ENCODE peak calls at places on chromosomes 7 and 10, in eight cellular contexts. X is WTC11; N is cardiac muscle cell; I is cardiac fibroblast; J is IMR-90; Y is heart left ventricle; Q is CD4-positive, alpha-beta T cell; T is sigmoid colon. C is an unnamed sample.
A peak's percentile ranks its signal among the peaks of the same experiment; 100 is the strongest.

GRCh38 chr10:116151076-116151475 is 121.9 kb downstream of the GFRA1 start:
- DNase-seq in X (no peak), N (no peak), I (no peak), J (no peak), Y (no peak), Q (no peak), T (no peak), C (no peak)

GRCh38 chr10:97796651-97797050 is 24.9 kb upstream of the SFRP5 start:
- DNase-seq in X (no peak), N (no peak), I (no peak), J (no peak), Y (no peak), Q (no peak), T (no peak), C (no peak)

GRCh38 chr10:113945687-113946085 is 91.2 kb downstream of the NHLRC2 start:
- DNase-seq in X (no peak), N (no peak), I (no peak), J (no peak), Y (no peak), Q (no peak), T (no peak), C (no peak)

GRCh38 chr7:15334524-15335269 is 227.1 kb downstream of the AGMO start:
- DNase-seq in X (no peak), N (no peak), I (no peak), J (no peak), Y (no peak), Q (no peak), T (no peak), C (no peak)

GRCh38 chr7:11911900-11912299 is 79.9 kb upstream of the THSD7A start:
- DNase-seq in X (no peak), N (no peak), I (no peak), J (no peak), Y (no peak), Q (no peak), T (no peak), C (no peak)

GRCh38 chr10:74753295-74754211 is 72.8 kb upstream of the KAT6B start:
- DNase-seq in X (no peak), N (no peak), I (no peak), J (peak; percentile 20), Y (no peak), Q (no peak), T (peak; percentile 86), C (peak; percentile 1)

GRCh38 chr7:37234928-37235327 is 213.7 kb downstream of the ELMO1 start:
- DNase-seq in X (no peak), N (peak; percentile 46), I (peak; percentile 24), J (no peak), Y (no peak), Q (no peak), T (no peak), C (no peak)

GRCh38 chr7:95342642-95343252 is 18.4 kb upstream of the PON1 start:
- DNase-seq in X (peak; percentile 18), N (no peak), I (no peak), J (no peak), Y (no peak), Q (no peak), T (no peak), C (no peak)

GRCh38 chr7:92763636-92764423 is 72.5 kb downstream of the CDK6 start:
- DNase-seq in X (peak; percentile 54), N (no peak), I (peak; percentile 51), J (peak; percentile 81), Y (no peak), Q (no peak), T (no peak), C (no peak)

GRCh38 chr7:47380325-47381131 is 201.4 kb downstream of the TNS3 start:
- DNase-seq in X (peak; percentile 49), N (peak; percentile 23), I (peak; percentile 80), J (peak; percentile 73), Y (no peak), Q (no peak), T (peak; percentile 20), C (no peak)

GRCh38 chr10:112919721-112920120 is 30.3 kb upstream of the TCF7L2 start:
- DNase-seq in X (no peak), N (no peak), I (peak; percentile 41), J (peak; percentile 87), Y (no peak), Q (no peak), T (no peak), C (peak; percentile 8)

GRCh38 chr10:112872728-112873127 is 77.3 kb upstream of the TCF7L2 start:
- DNase-seq in X (no peak), N (no peak), I (no peak), J (no peak), Y (no peak), Q (no peak), T (no peak), C (no peak)

GRCh38 chr10:124558339-124558685 is 96.7 kb downstream of the LHPP start:
- DNase-seq in X (peak; percentile 8), N (no peak), I (no peak), J (no peak), Y (no peak), Q (no peak), T (no peak), C (no peak)

GRCh38 chr10:95697429-95697828 is 3.7 kb upstream of the TCTN3 start:
- DNase-seq in X (no peak), N (no peak), I (no peak), J (no peak), Y (no peak), Q (no peak), T (no peak), C (no peak)

GRCh38 chr10:117339569-117339968 is 35.7 kb downstream of the PDZD8 start:
- DNase-seq in X (no peak), N (peak; percentile 39), I (peak; percentile 71), J (peak; percentile 59), Y (no peak), Q (no peak), T (no peak), C (no peak)

GRCh38 chr10:92239185-92239599 is 51.7 kb downstream of the CPEB3 start:
- DNase-seq in X (no peak), N (peak; percentile 38), I (peak; percentile 9), J (no peak), Y (no peak), Q (no peak), T (peak; percentile 63), C (no peak)

GRCh38 chr7:151813997-151814396 is 62.9 kb downstream of the PRKAG2 start:
- DNase-seq in X (no peak), N (no peak), I (no peak), J (peak; percentile 17), Y (no peak), Q (no peak), T (no peak), C (no peak)

DNA sequence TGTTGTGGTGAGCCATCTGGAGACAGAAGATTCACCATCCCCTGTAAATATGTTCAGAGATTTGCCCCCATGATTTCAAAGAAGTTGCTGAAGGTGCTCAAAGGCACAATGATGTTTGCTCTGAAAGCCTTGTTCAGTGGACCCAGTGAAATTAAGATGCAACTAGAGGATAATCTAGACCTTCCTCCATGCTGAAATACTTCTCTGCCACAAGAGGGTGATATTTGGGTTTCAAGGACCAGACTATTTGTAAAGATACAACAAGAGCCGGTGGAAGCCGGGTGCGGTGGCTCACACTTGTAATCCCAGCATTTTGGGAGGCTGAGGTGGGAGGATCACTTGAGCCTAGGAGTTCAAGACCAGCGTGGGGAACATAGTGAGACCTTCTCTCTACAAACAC is 13.5 kb upstream of the MSRB2 start:
- DNase-seq in X (no peak), N (no peak), I (peak; percentile 34), J (peak; percentile 9), Y (no peak), Q (no peak), T (no peak), C (no peak)
- TF ChIP-seq CTCF in X (no peak), N (peak; percentile 39), I (peak; percentile 40), J (peak; percentile 13), Y (no peak), Q (no peak), T (no peak), C (peak; percentile 15)

GRCh38 chr10:88129013-88129412 is 265.6 kb downstream of the PTEN start:
- DNase-seq in X (no peak), N (no peak), I (no peak), J (no peak), Y (no peak), Q (no peak), T (no peak), C (no peak)

GRCh38 chr10:88127766-88128165 is 264.3 kb downstream of the PTEN start:
- DNase-seq in X (no peak), N (no peak), I (no peak), J (no peak), Y (no peak), Q (no peak), T (no peak), C (no peak)

GRCh38 chr10:88127266-88127665 is 263.8 kb downstream of the PTEN start:
- DNase-seq in X (no peak), N (no peak), I (no peak), J (no peak), Y (no peak), Q (no peak), T (no peak), C (no peak)

GRCh38 chr10:88130912-88131311 is 267.5 kb downstream of the PTEN start:
- DNase-seq in X (no peak), N (no peak), I (no peak), J (no peak), Y (no peak), Q (no peak), T (no peak), C (no peak)

DNA sequence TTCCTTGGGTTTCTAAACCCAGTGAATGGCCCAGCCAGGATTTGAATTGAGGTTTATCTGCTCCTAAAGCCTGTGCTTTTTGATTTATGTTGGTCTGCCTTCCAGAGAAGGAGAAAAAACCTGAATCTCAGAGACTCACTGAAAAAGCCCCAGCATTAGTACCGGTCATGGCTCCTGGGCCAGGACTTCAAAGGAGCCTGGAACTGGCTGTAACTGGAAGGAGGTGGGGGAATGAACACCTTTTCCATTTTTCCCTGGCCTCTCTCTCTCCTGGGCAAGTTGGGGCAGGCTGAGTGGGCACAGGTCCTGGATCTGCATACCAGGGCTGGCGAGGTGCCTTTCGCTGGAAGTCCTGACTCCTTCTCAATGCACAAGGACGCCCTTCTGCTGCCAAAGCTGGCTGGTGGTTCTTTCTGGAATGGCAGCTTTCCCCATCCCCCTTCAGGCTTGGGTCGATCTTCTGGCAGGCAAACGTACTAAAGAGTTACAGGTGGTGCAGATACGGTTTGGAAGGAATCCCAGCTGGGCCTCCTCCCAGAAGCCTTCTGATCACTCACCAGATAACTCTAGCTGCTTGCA is 268.2 kb downstream of the PTEN start:
- DNase-seq in X (peak; percentile 19), N (no peak), I (no peak), J (no peak), Y (peak; percentile 43), Q (no peak), T (no peak), C (peak; percentile 35)
- TF ChIP-seq CTCF in X (no peak), N (no peak), I (no peak), J (no peak), Y (no peak), Q (no peak), T (peak; percentile 14), C (no peak)

GRCh38 chr7:86668315-86668714 is 24.6 kb downstream of the GRM3 start:
- DNase-seq in X (no peak), N (no peak), I (no peak), J (no peak), Y (no peak), Q (no peak), T (no peak), C (no peak)
- TF ChIP-seq CTCF in X (no peak), N (no peak), I (no peak), J (no peak), Y (no peak), Q (no peak), T (no peak), C (no peak)

DNA sequence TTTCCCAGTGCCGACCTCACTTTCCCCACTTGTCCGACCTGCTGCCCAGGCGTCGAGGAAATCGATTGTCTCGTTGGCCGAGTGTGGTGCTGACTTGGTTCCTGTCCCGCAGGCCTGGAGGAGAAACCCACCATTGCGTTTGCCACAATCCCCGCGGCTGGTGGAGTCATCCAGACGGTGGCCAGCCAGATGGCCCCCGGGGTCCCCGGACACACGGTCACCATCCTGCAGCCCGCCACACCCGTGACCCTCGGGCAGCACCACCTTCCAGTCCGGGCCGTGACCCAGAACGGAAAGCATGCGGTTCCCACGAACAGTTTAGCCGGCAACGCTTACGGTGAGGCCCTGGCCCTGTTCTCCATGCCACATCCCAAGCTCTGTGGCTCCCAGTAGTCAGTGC is 14.5 kb upstream of the AP5Z1 start:
- DNase-seq in X (no peak), N (no peak), I (no peak), J (no peak), Y (no peak), Q (no peak), T (no peak), C (no peak)
- TF ChIP-seq CTCF in X (no peak), N (no peak), I (no peak), J (no peak), Y (no peak), Q (no peak), T (no peak), C (no peak)

C was measured in AG09319.